ENCODE peak calls at places on chromosomes 3 and 15, in four cellular contexts. P is AG04449, K is astrocyte of the cerebellum, M is esophagus squamous epithelium. Y is an unnamed sample.

GRCh38 chr3:120393252-120393651 is 44.1 kb upstream of the LRRC58 start:
- DNase-seq in K (no peak), M (no peak), P (no peak), Y (no peak)

GRCh38 chr15:24858737-24859601 is 95.8 kb upstream of the SNRPN start:
- DNase-seq in P (no peak), M (no peak), K (no peak), Y (no peak)

GRCh38 chr3:126460386-126460785 is 15.3 kb downstream of the ZXDC start:
- DNase-seq in K (no peak), M (no peak), P (no peak), Y (no peak)

GRCh38 chr3:64188810-64189560 is 36.3 kb downstream of the PRICKLE2 start:
- DNase-seq in M (no peak), P (peak), K (peak), Y (no peak)

GRCh38 chr15:88651293-88651692 is 12.5 kb downstream of the ISG20 start:
- DNase-seq in K (no peak), P (no peak), M (no peak), Y (no peak)

GRCh38 chr3:195466251-195466650 is 23.4 kb upstream of the ACAP2 start:
- DNase-seq in P (no peak), M (no peak), K (no peak), Y (no peak)

GRCh38 chr15:39904115-39904514 is 16.0 kb downstream of the GPR176 start:
- DNase-seq in K (no peak), M (no peak), P (no peak), Y (no peak)

GRCh38 chr15:82398785-82399184 is 30.8 kb upstream of the GOLGA6L9 start:
- DNase-seq in K (no peak), M (no peak), P (no peak), Y (no peak)

GRCh38 chr3:110027446-110027845 is 690.1 kb upstream of the DPPA4 start:
- DNase-seq in P (peak), M (no peak), K (peak), Y (no peak)

GRCh38 chr3:57127849-57128566 is 37.1 kb downstream of the IL17RD start:
- DNase-seq in P (no peak), M (no peak), K (peak), Y (no peak)

GRCh38 chr3:158105124-158105709 is 1.0 kb downstream of the SHOX2 start:
- DNase-seq in K (no peak), M (no peak), P (no peak), Y (peak)

GRCh38 chr15:51878446-51879386 is 49.3 kb downstream of the TMOD3 start:
- DNase-seq in P (no peak), M (no peak), K (no peak), Y (no peak)

GRCh38 chr3:170117134-170117533 is 64.4 kb downstream of the PHC3 start:
- DNase-seq in P (no peak), K (no peak), M (no peak), Y (no peak)

GRCh38 chr15:29270976-29271375 is 1.4 kb upstream of the NSMCE3 start:
- DNase-seq in M (no peak), P (no peak), K (no peak), Y (no peak)

GRCh38 chr3:126955004-126955790 is 27.7 kb upstream of the PLXNA1 start:
- DNase-seq in M (no peak), K (no peak), P (no peak), Y (peak)

GRCh38 chr3:182855076-182855475 is 61.8 kb downstream of the ATP11B start:
- DNase-seq in M (no peak), K (no peak), P (no peak), Y (no peak)

GRCh38 chr3:63899997-63900396 is 12.2 kb downstream of the SCAANT1 start:
- DNase-seq in K (no peak), P (no peak), M (no peak), Y (no peak)

GRCh38 chr3:139764936-139765335 is 87.2 kb upstream of the NMNAT3 start:
- DNase-seq in K (peak), M (no peak), P (peak), Y (no peak)

GRCh38 chr15:74245342-74245931 is 9.3 kb downstream of the CCDC33 start:
- DNase-seq in M (no peak), K (no peak), P (no peak), Y (no peak)

GRCh38 chr15:47718474-47719440 is 1.5 kb downstream of the SEMA6D start:
- DNase-seq in P (no peak), K (no peak), M (no peak), Y (no peak)

GRCh38 chr3:195774917-195775316 is 36.8 kb downstream of the MUC4 start:
- DNase-seq in K (no peak), P (no peak), M (no peak), Y (no peak)

GRCh38 chr15:100596792-100597191 is 5.2 kb downstream of the LINS1 start:
- DNase-seq in K (no peak), P (no peak), M (no peak), Y (peak)

GRCh38 chr3:14913071-14913925 is 34.1 kb upstream of the NR2C2 start:
- DNase-seq in M (no peak), P (no peak), K (no peak), Y (no peak)

GRCh38 chr3:14913926-14914776 is 33.2 kb upstream of the NR2C2 start:
- DNase-seq in P (no peak), M (no peak), K (no peak), Y (no peak)

GRCh38 chr3:14914777-14915113 is 32.6 kb upstream of the NR2C2 start:
- DNase-seq in P (no peak), K (no peak), M (no peak), Y (no peak)

GRCh38 chr3:14918356-14918860 is 29.0 kb upstream of the NR2C2 start:
- DNase-seq in P (no peak), M (no peak), K (no peak), Y (no peak)

GRCh38 chr3:14915636-14916222 is 31.7 kb upstream of the NR2C2 start:
- DNase-seq in K (no peak), M (no peak), P (no peak), Y (no peak)
- TF ChIP-seq CTCF in K (no peak), M (no peak), P (no peak), Y (peak)

GRCh38 chr3:108936924-108937689 is 16.6 kb downstream of the GUCA1C start:
- DNase-seq in P (no peak), K (no peak), M (no peak), Y (no peak)
- TF ChIP-seq CTCF in P (no peak), K (no peak), M (no peak), Y (no peak)

GRCh38 chr3:111715911-111716523 is 120.9 kb upstream of the ZBED2 start:
- DNase-seq in M (no peak), K (no peak), P (no peak), Y (peak)
- TF ChIP-seq CTCF in M (peak), K (peak), P (peak), Y (peak)

DNA sequence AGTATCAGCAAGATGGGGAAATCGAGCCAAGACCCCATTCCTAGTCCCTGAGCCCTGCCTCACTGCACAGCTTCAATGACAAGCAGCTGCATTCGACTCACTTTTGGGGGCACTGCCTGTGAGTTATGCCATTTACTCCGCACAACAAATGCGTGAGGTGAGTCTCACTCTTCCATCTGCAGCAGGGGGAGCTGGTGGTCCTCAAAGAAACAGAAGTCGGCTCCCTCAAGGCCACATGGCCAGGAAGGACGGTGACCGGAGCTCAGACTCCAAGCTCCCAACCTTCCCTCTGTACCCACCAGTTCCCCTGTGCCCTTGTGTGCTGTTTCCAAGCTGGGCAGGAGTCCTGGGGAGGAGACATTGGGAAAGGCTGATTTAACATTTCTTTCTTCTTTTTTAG is 127.7 kb upstream of the IQSEC1 start:
- DNase-seq in P (no peak), K (peak), M (no peak), Y (no peak)
- TF ChIP-seq CTCF in P (no peak), K (peak), M (no peak), Y (peak)